ENCODE peak calls at places on chromosomes 11 and 22, in five cellular contexts. One of them, this sample, is unnamed.

GRCh38 chr11:114953039-114953438 is 274.7 kb downstream of the NXPE2 start:
- DNase-seq in GM13977: no peak
- DNase-seq in germinal center: no peak
- DNase-seq in H9: no peak
- DNase-seq in amygdala: no peak
- DNase-seq in this sample: no peak

GRCh38 chr11:112477152-112477928 is 216.7 kb upstream of the PLET1 start:
- DNase-seq in GM13977: no peak
- DNase-seq in germinal center: no peak
- DNase-seq in H9: no peak
- DNase-seq in amygdala: no peak
- DNase-seq in this sample: no peak

GRCh38 chr22:47617186-47617585 is 854.7 kb downstream of the TBC1D22A start:
- DNase-seq in GM13977: no peak
- DNase-seq in germinal center: no peak
- DNase-seq in H9: no peak
- DNase-seq in amygdala: no peak
- DNase-seq in this sample: no peak

GRCh38 chr11:34926831-34927132 is 10.4 kb downstream of the PDHX start:
- DNase-seq in GM13977: no peak
- DNase-seq in germinal center: no peak
- DNase-seq in H9: no peak
- DNase-seq in amygdala: no peak
- DNase-seq in this sample: no peak

GRCh38 chr11:103529217-103529684 is 420.0 kb downstream of the DYNC2H1 start:
- DNase-seq in GM13977: no peak
- DNase-seq in germinal center: no peak
- DNase-seq in H9: no peak
- DNase-seq in amygdala: no peak
- DNase-seq in this sample: no peak

GRCh38 chr11:107562647-107563208 is 2.8 kb downstream of the ALKBH8 start:
- DNase-seq in GM13977: no peak
- DNase-seq in germinal center: no peak
- DNase-seq in H9: no peak
- DNase-seq in amygdala: no peak
- DNase-seq in this sample: no peak

GRCh38 chr11:109629734-109630133 is 207.7 kb downstream of the C11orf87 start:
- DNase-seq in GM13977: no peak
- DNase-seq in germinal center: no peak
- DNase-seq in H9: no peak
- DNase-seq in amygdala: no peak
- DNase-seq in this sample: no peak

GRCh38 chr22:27260087-27260730 is 541.3 kb downstream of the MN1 start:
- DNase-seq in GM13977: no peak
- DNase-seq in germinal center: no peak
- DNase-seq in H9: no peak
- DNase-seq in amygdala: no peak
- DNase-seq in this sample: no peak

GRCh38 chr11:68330700-68331337 is 18.4 kb downstream of the LRP5 start:
- DNase-seq in GM13977: no peak
- DNase-seq in germinal center: no peak
- DNase-seq in H9: no peak
- DNase-seq in amygdala: no peak
- DNase-seq in this sample: no peak

GRCh38 chr22:21952586-21953571 is at the start of gene PPM1F:
- DNase-seq in GM13977: peak
- DNase-seq in germinal center: peak
- DNase-seq in H9: peak
- DNase-seq in amygdala: peak
- DNase-seq in this sample: peak

GRCh38 chr11:1074244-1075221 is at the start of gene MUC2:
- DNase-seq in GM13977: no peak
- DNase-seq in germinal center: no peak
- DNase-seq in H9: no peak
- DNase-seq in amygdala: no peak
- DNase-seq in this sample: no peak

GRCh38 chr11:123454060-123454651 is 24.1 kb downstream of the GRAMD1B start:
- DNase-seq in GM13977: no peak
- DNase-seq in germinal center: no peak
- DNase-seq in H9: no peak
- DNase-seq in amygdala: no peak
- DNase-seq in this sample: no peak

GRCh38 chr11:118921121-118921928 is 4.4 kb downstream of the BCL9L start:
- DNase-seq in GM13977: no peak
- DNase-seq in germinal center: no peak
- DNase-seq in H9: peak
- DNase-seq in amygdala: no peak
- DNase-seq in this sample: no peak

GRCh38 chr11:44726278-44727113 is at the start of gene TSPAN18:
- DNase-seq in GM13977: peak
- DNase-seq in germinal center: peak
- DNase-seq in H9: peak
- DNase-seq in amygdala: no peak
- DNase-seq in this sample: peak

GRCh38 chr11:32137263-32137662 is 46.4 kb downstream of the RCN1 start:
- DNase-seq in GM13977: no peak
- DNase-seq in germinal center: no peak
- DNase-seq in H9: no peak
- DNase-seq in amygdala: no peak
- DNase-seq in this sample: no peak

GRCh38 chr22:20438066-20438677 is 547 bp upstream of the SCARF2 start:
- DNase-seq in GM13977: peak
- DNase-seq in germinal center: no peak
- DNase-seq in H9: peak
- DNase-seq in amygdala: no peak
- DNase-seq in this sample: no peak

GRCh38 chr11:21105196-21105917 is 436.0 kb downstream of the NELL1 start:
- DNase-seq in GM13977: no peak
- DNase-seq in germinal center: no peak
- DNase-seq in H9: peak
- DNase-seq in amygdala: no peak
- DNase-seq in this sample: no peak

GRCh38 chr11:133619973-133620372 is 87.7 kb upstream of the OPCML start:
- DNase-seq in GM13977: no peak
- DNase-seq in germinal center: no peak
- DNase-seq in H9: no peak
- DNase-seq in amygdala: no peak
- DNase-seq in this sample: no peak

GRCh38 chr11:35583126-35583525 is 35.1 kb upstream of the FJX1 start:
- DNase-seq in GM13977: no peak
- DNase-seq in germinal center: no peak
- DNase-seq in H9: no peak
- DNase-seq in amygdala: no peak
- DNase-seq in this sample: no peak

GRCh38 chr11:10478574-10479550 is 23.8 kb downstream of the AMPD3 start:
- DNase-seq in GM13977: no peak
- DNase-seq in germinal center: no peak
- DNase-seq in H9: no peak
- DNase-seq in amygdala: no peak
- DNase-seq in this sample: no peak

GRCh38 chr22:48459259-48459658 is 1368.4 kb downstream of the BRD1 start:
- DNase-seq in GM13977: no peak
- DNase-seq in germinal center: no peak
- DNase-seq in H9: no peak
- DNase-seq in amygdala: no peak
- DNase-seq in this sample: no peak

GRCh38 chr11:10108901-10109665 is 184.9 kb downstream of the SBF2 start:
- DNase-seq in GM13977: no peak
- DNase-seq in germinal center: no peak
- DNase-seq in H9: no peak
- DNase-seq in amygdala: no peak
- DNase-seq in this sample: no peak

GRCh38 chr11:12206529-12206928 is 96.1 kb downstream of the MICAL2 start:
- DNase-seq in GM13977: no peak
- DNase-seq in germinal center: no peak
- DNase-seq in H9: no peak
- DNase-seq in amygdala: no peak
- DNase-seq in this sample: no peak

GRCh38 chr11:24457985-24458384 is 38.9 kb upstream of the LUZP2 start:
- DNase-seq in GM13977: no peak
- DNase-seq in germinal center: no peak
- DNase-seq in H9: no peak
- DNase-seq in amygdala: no peak
- DNase-seq in this sample: no peak